ENCODE peak calls at places on chromosomes 1 and 21, in nine cellular contexts. A is PC-3, V is uterus, M is cardiac muscle cell, Y is upper lobe of right lung, C is spleen, E is lower lobe of right lung, W is GM23338, R is fibroblast of lung. U is an unnamed sample. For H3K4me1 and H3K27me3, the result is how much of the 10 kb centered on the place peaks cover.

GRCh38 chr21:35113064-35113463 is 64.0 kb upstream of the RUNX1 start:
- DNase-seq in A (peak), V (no peak), M (no peak), Y (no peak), C (no peak), E (no peak), W (no peak), R (peak), U (no peak)

GRCh38 chr1:180643693-180644092 is 11.9 kb downstream of the XPR1 start:
- DNase-seq in A (no peak), V (no peak), M (peak), Y (no peak), C (no peak), E (no peak), W (no peak), R (peak), U (no peak)

GRCh38 chr1:64962447-64962846 is 3.9 kb downstream of the JAK1 start:
- DNase-seq in A (no peak), V (no peak), M (no peak), Y (no peak), C (peak), E (no peak), W (no peak), R (no peak), U (no peak)

GRCh38 chr1:111216751-111217150 is 10.8 kb upstream of the CHI3L2 start:
- DNase-seq in A (no peak), V (no peak), M (no peak), Y (no peak), C (no peak), E (no peak), W (no peak), R (no peak), U (no peak)

GRCh38 chr21:15293251-15293650 is 228.5 kb upstream of the NRIP1 start:
- DNase-seq in A (peak), V (no peak), M (peak), Y (no peak), C (no peak), E (no peak), W (peak), R (peak), U (no peak)

GRCh38 chr21:21406918-21407317 is 408.7 kb downstream of the NCAM2 start:
- DNase-seq in A (no peak), V (no peak), M (no peak), Y (no peak), C (no peak), E (no peak), W (no peak), R (no peak), U (no peak)

GRCh38 chr1:10693497-10694273 is 102.8 kb downstream of the CASZ1 start:
- DNase-seq in A (peak), V (no peak), M (no peak), Y (peak), C (peak), E (peak), W (peak), R (peak), U (no peak)

GRCh38 chr21:19076031-19076430 is 672.4 kb upstream of the TMPRSS15 start:
- DNase-seq in A (no peak), V (no peak), M (no peak), Y (no peak), C (no peak), E (no peak), W (peak), R (no peak), U (no peak)

GRCh38 chr21:21165063-21165645 is 166.9 kb downstream of the NCAM2 start:
- DNase-seq in A (no peak), V (no peak), M (peak), Y (no peak), C (no peak), E (no peak), W (no peak), R (peak), U (no peak)

GRCh38 chr1:180580237-180580636 is 21.5 kb downstream of the OVAAL start:
- DNase-seq in A (peak), V (no peak), M (no peak), Y (no peak), C (no peak), E (no peak), W (no peak), R (peak), U (no peak)

GRCh38 chr1:33470495-33471012 is 1.9 kb upstream of the ZSCAN20 start:
- DNase-seq in A (peak), V (peak), M (peak), Y (peak), C (peak), E (peak), W (peak), R (peak), U (peak)

GRCh38 chr21:32132911-32133310 is 145.9 kb downstream of the MIS18A start:
- DNase-seq in A (no peak), V (no peak), M (no peak), Y (no peak), C (no peak), E (no peak), W (no peak), R (no peak), U (no peak)

GRCh38 chr1:44594871-44595735 is 79.2 kb downstream of the TMEM53 start:
- DNase-seq in A (peak), V (peak), M (peak), Y (peak), C (peak), E (peak), W (peak), R (peak), U (peak)

GRCh38 chr21:33670076-33670475 is 27.8 kb downstream of the ITSN1 start:
- DNase-seq in A (peak), V (no peak), M (peak), Y (no peak), C (no peak), E (no peak), W (no peak), R (no peak), U (no peak)

GRCh38 chr1:221829327-221830011 is 87.6 kb upstream of the DUSP10 start:
- DNase-seq in A (peak), V (no peak), M (peak), Y (no peak), C (no peak), E (no peak), W (no peak), R (peak), U (no peak)

GRCh38 chr1:116988248-116988647 is 13.3 kb upstream of the CD101 start:
- DNase-seq in A (no peak), V (no peak), M (peak), Y (no peak), C (no peak), E (no peak), W (no peak), R (peak), U (no peak)

GRCh38 chr1:27147842-27148518 is 6.9 kb downstream of the SLC9A1 start:
- DNase-seq in A (no peak), V (no peak), M (no peak), Y (no peak), C (no peak), E (no peak), W (no peak), R (no peak), U (no peak)

GRCh38 chr1:39816431-39817090 is 27.9 kb upstream of the BMP8B start:
- DNase-seq in A (peak), V (peak), M (peak), Y (peak), C (peak), E (peak), W (peak), R (peak), U (peak)

GRCh38 chr21:36964398-36964797 is 2.1 kb downstream of the HLCS start:
- DNase-seq in A (no peak), V (no peak), M (no peak), Y (no peak), C (no peak), E (no peak), W (no peak), R (no peak), U (no peak)

GRCh38 chr1:151935154-151935553 is 25.8 kb upstream of the THEM4 start:
- DNase-seq in A (peak), V (no peak), M (peak), Y (no peak), C (no peak), E (no peak), W (peak), R (peak), U (no peak)
- H3K4me1 ChIP-seq in A (under half), V (under half), M (under half), Y (under half), C (under half), E (under half), W (under half), R (under half), U (under half)

DNA sequence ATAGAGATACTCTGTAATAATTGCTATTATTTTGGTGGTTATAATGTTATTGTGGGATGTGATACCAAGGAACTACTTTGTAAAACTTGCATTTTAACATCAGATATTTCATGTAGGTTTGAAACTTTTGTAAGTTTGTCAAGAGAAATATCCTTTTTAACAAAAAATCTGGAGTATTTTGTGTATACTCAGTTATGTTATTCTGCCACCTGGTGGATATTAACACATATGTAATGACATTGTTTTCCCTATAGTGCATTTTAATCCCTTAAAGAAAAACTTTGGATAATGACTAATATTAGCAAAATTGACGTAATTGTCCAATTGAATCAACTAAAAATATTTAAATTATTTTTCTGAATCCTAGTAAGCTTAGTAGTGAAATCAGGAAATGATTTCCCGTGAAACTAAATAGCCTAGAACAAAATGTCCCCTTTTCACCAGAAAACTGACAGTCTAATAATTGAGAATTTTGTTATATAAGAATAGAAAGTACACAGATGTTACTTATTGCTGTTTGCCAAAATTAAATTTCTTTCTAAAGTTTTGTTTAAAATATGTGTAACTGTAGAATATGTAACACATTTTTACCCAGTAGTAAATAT is 39.6 kb downstream of the KCTD3 start:
- DNase-seq in A (peak), V (no peak), M (peak), Y (no peak), C (no peak), E (no peak), W (peak), R (no peak), U (no peak)
- TF ChIP-seq CTCF in A (peak), V (peak), M (peak), Y (peak), C (peak), E (peak), W (peak), R (no peak), U (no peak)

GRCh38 chr1:152109998-152110294 is 5.3 kb downstream of the TCHH start:
- DNase-seq in A (no peak), V (no peak), M (no peak), Y (no peak), C (no peak), E (no peak), W (peak), R (no peak), U (no peak)
- H3K27me3 ChIP-seq in A (half or more), V (under half), M (half or more), Y (half or more), C (under half), E (half or more), W (half or more), R (half or more), U (under half)

GRCh38 chr1:244863491-244864252 is 671 bp downstream of the HNRNPU start:
- DNase-seq in A (no peak), V (no peak), M (no peak), Y (peak), C (peak), E (peak), W (no peak), R (no peak), U (no peak)

GRCh38 chr1:244862699-244863490 is 1.4 kb downstream of the HNRNPU start:
- DNase-seq in A (peak), V (peak), M (peak), Y (peak), C (peak), E (peak), W (peak), R (peak), U (peak)

GRCh38 chr1:244861683-244862082 is 2.7 kb downstream of the HNRNPU start:
- DNase-seq in A (no peak), V (no peak), M (peak), Y (no peak), C (no peak), E (no peak), W (no peak), R (no peak), U (no peak)

GRCh38 chr1:244860914-244861610 is 3.3 kb downstream of the HNRNPU start:
- DNase-seq in A (peak), V (no peak), M (no peak), Y (no peak), C (no peak), E (no peak), W (no peak), R (no peak), U (no peak)

GRCh38 chr1:244862354-244862698 is 2.0 kb downstream of the HNRNPU start:
- DNase-seq in A (no peak), V (no peak), M (peak), Y (no peak), C (no peak), E (no peak), W (no peak), R (no peak), U (no peak)
- H3K4me1 ChIP-seq in A (under half), V (under half), M (under half), Y (under half), C (half or more), E (half or more), W (under half), R (under half), U (under half)

DNA sequence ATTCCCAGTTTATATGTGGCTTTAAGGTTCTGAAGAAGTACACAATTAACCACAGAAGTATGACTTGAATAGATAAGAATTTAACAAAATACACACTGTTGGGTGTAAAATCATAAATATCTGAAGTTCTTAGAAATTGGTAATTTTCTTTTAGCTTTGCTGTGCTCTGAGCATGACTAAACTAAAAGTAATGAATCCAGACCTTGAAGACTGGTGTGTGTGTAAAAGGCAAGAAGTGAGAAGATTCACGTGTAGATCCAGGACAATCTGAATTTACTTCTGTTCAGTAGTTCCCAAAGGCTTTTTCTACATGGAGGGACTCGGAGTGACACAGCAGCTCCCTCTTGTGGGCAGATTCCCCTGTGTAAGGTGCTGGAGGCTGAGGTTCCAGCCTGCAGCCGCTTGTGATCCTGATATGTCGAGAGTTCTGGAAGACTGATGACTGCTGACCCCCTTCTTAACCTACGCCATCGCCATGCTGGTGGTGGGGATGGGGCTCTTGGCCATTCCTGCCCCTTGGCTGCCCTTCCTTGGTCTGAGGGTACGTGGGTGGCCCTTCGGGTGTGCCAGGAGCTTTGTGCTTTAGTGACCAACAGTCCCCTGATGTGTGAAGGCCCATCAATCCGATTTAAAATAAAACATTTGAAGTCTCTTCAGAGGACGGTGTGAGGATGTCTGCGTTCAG is 62.7 kb downstream of the ADARB1 start:
- DNase-seq in A (peak), V (peak), M (peak), Y (peak), C (peak), E (peak), W (peak), R (peak), U (no peak)
- TF ChIP-seq CTCF in A (peak), V (peak), M (peak), Y (peak), C (peak), E (peak), W (peak), R (peak), U (peak)

GRCh38 chr1:3067301-3067670 is 1.7 kb upstream of the PRDM16 start:
- DNase-seq in A (no peak), V (no peak), M (no peak), Y (peak), C (peak), E (peak), W (peak), R (no peak), U (no peak)

GRCh38 chr1:3066826-3067225 is 2.2 kb upstream of the PRDM16 start:
- DNase-seq in A (no peak), V (no peak), M (no peak), Y (peak), C (peak), E (peak), W (no peak), R (no peak), U (no peak)

GRCh38 chr1:3065396-3065795 is 3.6 kb upstream of the PRDM16 start:
- DNase-seq in A (no peak), V (no peak), M (no peak), Y (peak), C (peak), E (peak), W (no peak), R (no peak), U (no peak)

GRCh38 chr1:3065797-3066196 is 3.2 kb upstream of the PRDM16 start:
- DNase-seq in A (no peak), V (no peak), M (no peak), Y (no peak), C (no peak), E (peak), W (no peak), R (no peak), U (no peak)

GRCh38 chr1:3066250-3066711 is 2.7 kb upstream of the PRDM16 start:
- DNase-seq in A (peak), V (no peak), M (peak), Y (peak), C (peak), E (peak), W (peak), R (no peak), U (peak)
- H3K27me3 ChIP-seq in A (half or more), V (under half), M (half or more), Y (half or more), C (under half), E (half or more), W (half or more), R (under half), U (under half)

GRCh38 chr1:42315500-42315899 is 19.5 kb downstream of the FOXJ3 start:
- DNase-seq in A (no peak), V (no peak), M (no peak), Y (no peak), C (no peak), E (no peak), W (no peak), R (no peak), U (no peak)

GRCh38 chr1:42311897-42312296 is 23.1 kb downstream of the FOXJ3 start:
- DNase-seq in A (no peak), V (no peak), M (no peak), Y (no peak), C (no peak), E (no peak), W (no peak), R (no peak), U (no peak)

GRCh38 chr1:42313970-42314369 is 21.1 kb downstream of the FOXJ3 start:
- DNase-seq in A (no peak), V (no peak), M (no peak), Y (no peak), C (no peak), E (no peak), W (no peak), R (no peak), U (no peak)

GRCh38 chr1:42311138-42311537 is 23.9 kb downstream of the FOXJ3 start:
- DNase-seq in A (no peak), V (no peak), M (no peak), Y (no peak), C (no peak), E (no peak), W (no peak), R (no peak), U (no peak)

GRCh38 chr1:42312576-42313212 is 22.3 kb downstream of the FOXJ3 start:
- DNase-seq in A (no peak), V (no peak), M (no peak), Y (no peak), C (no peak), E (no peak), W (no peak), R (no peak), U (no peak)
- H3K4me1 ChIP-seq in A (under half), V (under half), M (under half), Y (under half), C (half or more), E (under half), W (under half), R (under half), U (under half)

GRCh38 chr1:77938656-77939055 is 40.2 kb downstream of the FUBP1 start:
- DNase-seq in A (no peak), V (no peak), M (no peak), Y (no peak), C (no peak), E (no peak), W (no peak), R (no peak), U (no peak)

GRCh38 chr1:77945345-77945744 is 33.5 kb downstream of the FUBP1 start:
- DNase-seq in A (no peak), V (no peak), M (no peak), Y (no peak), C (no peak), E (no peak), W (no peak), R (no peak), U (no peak)

GRCh38 chr1:77940921-77941570 is 37.8 kb downstream of the FUBP1 start:
- DNase-seq in A (no peak), V (no peak), M (no peak), Y (no peak), C (no peak), E (no peak), W (no peak), R (peak), U (no peak)

GRCh38 chr1:77942400-77943140 is 36.3 kb downstream of the FUBP1 start:
- DNase-seq in A (no peak), V (no peak), M (no peak), Y (no peak), C (no peak), E (no peak), W (no peak), R (no peak), U (no peak)
- TF ChIP-seq CTCF in A (no peak), V (no peak), M (no peak), Y (no peak), C (no peak), E (no peak), W (no peak), R (no peak), U (no peak)

GRCh38 chr1:182909578-182909977 is 43.4 kb downstream of the SHCBP1L start:
- DNase-seq in A (no peak), V (no peak), M (no peak), Y (no peak), C (no peak), E (no peak), W (peak), R (no peak), U (no peak)

GRCh38 chr1:182917386-182917785 is 35.6 kb downstream of the SHCBP1L start:
- DNase-seq in A (no peak), V (no peak), M (no peak), Y (no peak), C (no peak), E (no peak), W (no peak), R (peak), U (no peak)

GRCh38 chr1:182910143-182910542 is 42.8 kb downstream of the SHCBP1L start:
- DNase-seq in A (no peak), V (no peak), M (no peak), Y (no peak), C (no peak), E (no peak), W (peak), R (no peak), U (no peak)

GRCh38 chr1:182913401-182913800 is 39.6 kb downstream of the SHCBP1L start:
- DNase-seq in A (no peak), V (no peak), M (no peak), Y (no peak), C (no peak), E (no peak), W (no peak), R (no peak), U (no peak)
- H3K27me3 ChIP-seq in A (under half), V (under half), M (under half), Y (under half), C (under half), E (under half), W (under half), R (under half), U (under half)

GRCh38 chr1:23222331-23222730 is 5.0 kb upstream of the HTR1D start:
- DNase-seq in A (no peak), V (no peak), M (no peak), Y (no peak), C (no peak), E (no peak), W (no peak), R (no peak), U (no peak)
- H3K4me1 ChIP-seq in A (under half), V (under half), M (under half), Y (under half), C (under half), E (under half), W (under half), R (under half), U (under half)

U was measured in ascending aorta.